ENCODE peak calls at places on chromosomes 13 and 19, in four cellular contexts. V, M, X and A are unnamed samples.

GRCh38 chr13:103443604-103444003 is 377.4 kb upstream of the SLC10A2 start:
- DNase-seq in V (no peak), M (no peak), X (no peak), A (no peak)

GRCh38 chr13:52034616-52035226 is 10.2 kb downstream of the UTP14C start:
- DNase-seq in V (no peak), M (no peak), X (peak), A (no peak)

GRCh38 chr13:75258159-75258782 is 223.7 kb downstream of the TBC1D4 start:
- DNase-seq in V (peak), M (no peak), X (peak), A (peak)

GRCh38 chr13:93318538-93318937 is 91.9 kb downstream of the GPC6 start:
- DNase-seq in V (no peak), M (no peak), X (no peak), A (no peak)

GRCh38 chr13:106052200-106052767 is 483.2 kb downstream of the EFNB2 start:
- DNase-seq in V (no peak), M (no peak), X (no peak), A (no peak)

GRCh38 chr13:96780105-96780504 is 214.2 kb downstream of the OXGR1 start:
- DNase-seq in V (no peak), M (no peak), X (no peak), A (no peak)

GRCh38 chr19:2477141-2477710 is 1.3 kb downstream of the GADD45B start:
- DNase-seq in V (no peak), M (no peak), X (no peak), A (peak)

GRCh38 chr13:112996671-112997091 is 27.7 kb downstream of the MCF2L start:
- DNase-seq in V (no peak), M (no peak), X (peak), A (no peak)

GRCh38 chr19:49805822-49806612 is 7.1 kb downstream of the FUZ start:
- DNase-seq in V (no peak), M (no peak), X (no peak), A (no peak)

GRCh38 chr13:51325837-51326236 is 13.7 kb upstream of the SERPINE3 start:
- DNase-seq in V (no peak), M (no peak), X (no peak), A (no peak)

GRCh38 chr13:73171242-73171641 is 112.4 kb downstream of the KLF5 start:
- DNase-seq in V (no peak), M (no peak), X (no peak), A (no peak)

GRCh38 chr19:11453468-11454341 is 18.3 kb downstream of the PRKCSH start:
- DNase-seq in V (no peak), M (no peak), X (no peak), A (no peak)

GRCh38 chr19:38665950-38666661 is 18.7 kb downstream of the ACTN4 start:
- DNase-seq in V (no peak), M (no peak), X (no peak), A (no peak)

GRCh38 chr19:6038634-6039405 is 60.9 kb upstream of the RANBP3 start:
- DNase-seq in V (no peak), M (peak), X (no peak), A (no peak)

GRCh38 chr13:26412263-26412662 is 145.2 kb upstream of the WASF3 start:
- DNase-seq in V (no peak), M (no peak), X (no peak), A (no peak)

GRCh38 chr13:48564046-48564445 is 31.2 kb upstream of the RCBTB2 start:
- DNase-seq in V (no peak), M (no peak), X (no peak), A (no peak)

GRCh38 chr13:91017669-91018053 is 329.8 kb upstream of the MIR17HG start:
- DNase-seq in V (no peak), M (no peak), X (no peak), A (peak)

GRCh38 chr13:109651854-109652253 is 134.5 kb downstream of the IRS2 start:
- DNase-seq in V (no peak), M (no peak), X (no peak), A (no peak)

GRCh38 chr19:43914051-43914450 is 21.0 kb downstream of the ZNF45 start:
- DNase-seq in V (no peak), M (no peak), X (no peak), A (no peak)

GRCh38 chr19:19559942-19560341 is 21.9 kb downstream of the CILP2 start:
- DNase-seq in V (no peak), M (no peak), X (no peak), A (no peak)

GRCh38 chr19:18364826-18365528 is 21.0 kb upstream of the GDF15 start:
- DNase-seq in V (peak), M (no peak), X (peak), A (peak)

GRCh38 chr19:48206402-48207093 is 36.1 kb downstream of the ZSWIM9 start:
- DNase-seq in V (no peak), M (no peak), X (no peak), A (no peak)

GRCh38 chr19:42284066-42284501 is 15.0 kb downstream of the CIC start:
- DNase-seq in V (peak), M (peak), X (peak), A (peak)